ENCODE peak calls at places on chromosomes 7 and 10, in five cellular contexts. J, O, Z, V and Y are unnamed samples.

GRCh38 chr10:116771101-116771705 is 28.8 kb upstream of the HSPA12A start:
- DNase-seq in J (no peak), O (no peak), Z (no peak), V (no peak), Y (no peak)

GRCh38 chr7:974820-975681 is at the start of gene COX19:
- DNase-seq in J (peak), O (peak), Z (peak), V (peak), Y (peak)

GRCh38 chr10:62475531-62475930 is 101.4 kb downstream of the ZNF365 start:
- DNase-seq in J (no peak), O (no peak), Z (no peak), V (no peak), Y (no peak)

GRCh38 chr7:28845106-28845505 is 113.0 kb downstream of the TRIL start:
- DNase-seq in J (no peak), O (no peak), Z (no peak), V (no peak), Y (no peak)

GRCh38 chr7:91668217-91668616 is 212.3 kb downstream of the MTERF1 start:
- DNase-seq in J (no peak), O (no peak), Z (no peak), V (no peak), Y (no peak)

GRCh38 chr7:134018321-134018720 is 108.8 kb upstream of the LRGUK start:
- DNase-seq in J (no peak), O (no peak), Z (no peak), V (no peak), Y (peak)

GRCh38 chr7:140512317-140513000 is 33.2 kb upstream of the MKRN1 start:
- DNase-seq in J (no peak), O (no peak), Z (no peak), V (no peak), Y (no peak)

GRCh38 chr7:142811154-142811737 is 40.5 kb downstream of the PRSS2 start:
- DNase-seq in J (peak), O (no peak), Z (peak), V (no peak), Y (peak)

GRCh38 chr10:91190388-91190870 is 30.0 kb upstream of the PCGF5 start:
- DNase-seq in J (no peak), O (no peak), Z (no peak), V (no peak), Y (peak)

GRCh38 chr10:18400201-18400910 is 251.0 kb downstream of the NSUN6 start:
- DNase-seq in J (no peak), O (no peak), Z (peak), V (peak), Y (peak)

GRCh38 chr7:11551470-11551869 is 280.5 kb downstream of the THSD7A start:
- DNase-seq in J (no peak), O (no peak), Z (no peak), V (no peak), Y (no peak)

GRCh38 chr7:51151452-51151851 is 165.2 kb downstream of the COBL start:
- DNase-seq in J (no peak), O (no peak), Z (no peak), V (no peak), Y (no peak)

GRCh38 chr10:128001886-128002285 is 95.0 kb downstream of the PTPRE start:
- DNase-seq in J (no peak), O (no peak), Z (no peak), V (no peak), Y (no peak)

GRCh38 chr7:151448261-151449252 is 8.6 kb upstream of the CRYGN start:
- DNase-seq in J (peak), O (peak), Z (peak), V (no peak), Y (peak)